ENCODE peak calls at places on chromosomes 6 and 20, in nine cellular contexts. S is A549, Z is tibial nerve, L is SK-N-SH, I is esophagus muscularis mucosa, J is K562, Q is stomach, W is suprapubic skin, C is H1. K is an unnamed sample.

GRCh38 chr6:137904822-137905617 is 38.0 kb downstream of the TNFAIP3 start:
- DNase-seq in C (no peak), Z (no peak), Q (no peak), W (no peak), I (no peak), L (no peak), J (no peak), S (no peak), K (no peak)

GRCh38 chr20:34112600-34113061 is 588 bp upstream of the EIF2S2 start:
- DNase-seq in I (no peak), L (peak), W (no peak), C (no peak), Q (peak), S (peak), J (no peak), Z (peak), K (peak)

GRCh38 chr6:21240709-21241108 is 352.8 kb upstream of the SOX4 start:
- DNase-seq in L (no peak), I (no peak), C (no peak), Z (no peak), J (no peak), W (no peak), S (no peak), Q (no peak), K (no peak)

GRCh38 chr6:31048090-31048489 is 37.8 kb downstream of the MUC22 start:
- DNase-seq in S (no peak), I (no peak), Q (no peak), Z (no peak), J (no peak), L (no peak), C (no peak), W (no peak), K (no peak)

GRCh38 chr20:286508-286907 is 4.0 kb downstream of the C20orf96 start:
- DNase-seq in Z (no peak), I (no peak), C (no peak), J (no peak), S (no peak), Q (no peak), L (no peak), W (no peak), K (no peak)

GRCh38 chr6:133854633-133855598 is 34.0 kb upstream of the TCF21 start:
- DNase-seq in Q (no peak), Z (no peak), I (no peak), L (peak), S (no peak), C (no peak), J (no peak), W (no peak), K (no peak)

GRCh38 chr6:52931351-52931750 is 21.9 kb upstream of the GSTA3 start:
- DNase-seq in C (no peak), Z (no peak), J (no peak), I (peak), S (no peak), W (no peak), Q (no peak), L (no peak), K (no peak)

GRCh38 chr6:170080828-170081368 is 210.0 kb downstream of the DLL1 start:
- DNase-seq in S (no peak), Z (no peak), J (no peak), W (peak), I (no peak), L (no peak), C (no peak), Q (peak), K (no peak)

GRCh38 chr20:56429496-56429895 is 17.4 kb downstream of the CASS4 start:
- DNase-seq in W (peak), L (no peak), C (no peak), I (no peak), S (no peak), Q (no peak), J (peak), Z (no peak), K (no peak)
- TF ChIP-seq EP300 in W (no peak), L (no peak), C (no peak), I (no peak), S (no peak), Q (no peak), J (peak), Z (no peak), K (no peak)

DNA sequence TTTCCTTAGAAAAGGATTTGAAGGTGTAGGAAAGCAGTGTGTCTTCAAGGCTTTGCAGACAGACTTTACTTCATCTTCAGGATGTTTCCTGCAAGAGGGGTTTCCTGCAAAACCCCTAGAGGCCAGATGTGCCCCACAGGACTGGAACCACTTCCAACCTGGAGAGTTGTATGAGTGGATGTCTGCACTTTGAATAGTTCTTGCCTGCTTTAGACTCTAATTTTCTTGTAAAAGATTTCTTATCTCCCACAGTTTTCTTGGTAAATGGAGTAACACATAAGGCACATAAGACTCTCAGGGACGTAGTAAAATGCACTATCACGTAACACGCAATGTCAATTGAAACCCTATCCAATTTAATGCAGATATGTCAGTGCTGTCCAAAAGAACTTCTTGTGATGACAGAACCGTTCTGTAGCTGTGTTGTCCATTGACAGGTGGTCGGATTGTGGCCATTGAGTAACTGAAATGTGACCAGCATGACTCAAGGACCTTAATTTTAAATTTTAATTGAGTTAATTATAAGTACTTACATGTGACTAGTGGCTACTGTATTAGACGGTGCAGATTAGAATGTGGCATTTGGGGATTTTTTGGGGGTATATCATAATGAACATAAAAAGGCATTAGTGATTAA is 118.7 kb downstream of the JARID2 start:
- DNase-seq in L (no peak), Z (no peak), J (no peak), C (no peak), W (no peak), Q (no peak), S (no peak), I (no peak), K (no peak)
- TF ChIP-seq CTCF in L (no peak), Z (no peak), J (no peak), C (no peak), W (no peak), Q (no peak), S (no peak), I (no peak), K (no peak)

GRCh38 chr6:56851541-56852248 is 103.2 kb upstream of the BEND6 start:
- DNase-seq in L (peak), Q (peak), W (no peak), C (no peak), I (no peak), S (peak), J (no peak), Z (peak), K (peak)
- TF ChIP-seq EP300 in L (peak), Q (no peak), W (no peak), C (no peak), I (no peak), S (no peak), J (no peak), Z (peak), K (no peak)

GRCh38 chr6:48813821-48814220 is 649.2 kb downstream of the MMUT start:
- DNase-seq in Q (no peak), L (no peak), I (no peak), J (no peak), S (no peak), W (no peak), Z (no peak), C (no peak), K (no peak)

GRCh38 chr6:48809700-48810099 is 653.4 kb downstream of the MMUT start:
- DNase-seq in L (no peak), S (no peak), Z (no peak), I (no peak), W (no peak), Q (no peak), C (no peak), J (no peak), K (no peak)

GRCh38 chr6:48817714-48818113 is 645.3 kb downstream of the MMUT start:
- DNase-seq in J (no peak), Z (no peak), S (no peak), C (no peak), I (no peak), W (no peak), Q (no peak), L (no peak), K (no peak)

DNA sequence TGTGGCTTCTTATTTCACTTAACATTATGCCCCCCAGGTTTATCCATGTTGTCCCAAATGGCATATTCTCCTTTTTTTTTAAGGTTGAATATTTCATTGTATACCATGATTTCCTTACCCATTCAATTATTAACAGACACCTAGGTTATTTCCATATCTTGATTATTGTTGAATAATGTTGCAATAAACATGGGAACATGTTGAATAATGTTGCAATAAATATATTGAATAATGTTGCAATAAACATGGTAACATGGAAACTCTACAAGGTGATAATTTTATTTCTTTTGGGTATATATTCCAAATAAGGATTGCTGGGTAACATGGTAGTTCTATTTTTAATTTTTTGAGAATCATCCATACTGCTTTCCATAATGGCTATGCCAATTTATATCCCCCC is 648.1 kb downstream of the MMUT start:
- DNase-seq in C (no peak), W (no peak), I (no peak), L (no peak), Z (no peak), S (no peak), J (no peak), Q (no peak), K (no peak)
- TF ChIP-seq CTCF in C (no peak), W (no peak), I (no peak), L (no peak), Z (no peak), S (no peak), J (no peak), Q (no peak), K (no peak)

GRCh38 chr6:126748141-126748540 is 370.3 kb upstream of the RSPO3 start:
- DNase-seq in C (no peak), L (no peak), S (no peak), I (no peak), J (no peak), Q (no peak), W (no peak), Z (no peak), K (no peak)

GRCh38 chr6:126743051-126743450 is 375.4 kb upstream of the RSPO3 start:
- DNase-seq in C (no peak), I (no peak), W (no peak), J (no peak), S (no peak), Q (no peak), L (no peak), Z (no peak), K (no peak)
- TF ChIP-seq EP300 in C (no peak), I (no peak), W (no peak), J (no peak), S (no peak), Q (no peak), L (no peak), Z (no peak), K (no peak)

K was measured in ovary.